ENCODE peak calls at places on chromosomes 5 and 9, in ten cellular contexts. W is gastrocnemius medialis, D is heart left ventricle, Y is HCT116, R is endothelial cell of umbilical vein, N is uterus, P is right lobe of liver, X is IMR-90, T is spleen, O is transverse colon. C is an unnamed sample.
A peak's percentile ranks its signal among the peaks of the same experiment; 100 is the strongest.

GRCh38 chr9:127796899-127797370 is 5.7 kb upstream of the FPGS start:
- DNase-seq in W (no peak), D (no peak), Y (no peak), R (peak; percentile 68), N (no peak), P (no peak), X (peak; percentile 65), T (no peak), O (no peak), C (no peak)

GRCh38 chr5:158877124-158877581 is 222.6 kb downstream of the EBF1 start:
- DNase-seq in W (no peak), D (no peak), Y (no peak), R (no peak), N (no peak), P (no peak), X (no peak), T (no peak), O (no peak), C (peak; percentile 7)

GRCh38 chr9:92463989-92464388 is 18.3 kb downstream of the ASPN start:
- DNase-seq in W (no peak), D (no peak), Y (no peak), R (no peak), N (peak; percentile 56), P (no peak), X (peak; percentile 96), T (no peak), O (no peak), C (no peak)

GRCh38 chr9:119370816-119371215 is 1.6 kb upstream of the BRINP1 start:
- DNase-seq in W (no peak), D (peak; percentile 60), Y (no peak), R (no peak), N (no peak), P (peak; percentile 40), X (peak; percentile 1), T (no peak), O (peak; percentile 7), C (peak; percentile 46)

GRCh38 chr9:111955048-111955447 is 58.4 kb downstream of the UGCG start:
- DNase-seq in W (no peak), D (no peak), Y (no peak), R (no peak), N (no peak), P (no peak), X (no peak), T (no peak), O (no peak), C (no peak)

GRCh38 chr9:81393985-81394811 is 295.1 kb downstream of the TLE1 start:
- DNase-seq in W (no peak), D (no peak), Y (no peak), R (no peak), N (peak; percentile 40), P (peak; percentile 58), X (peak; percentile 61), T (no peak), O (no peak), C (no peak)

GRCh38 chr5:67156976-67157583 is 39.5 kb downstream of the CD180 start:
- DNase-seq in W (no peak), D (no peak), Y (peak; percentile 29), R (peak; percentile 37), N (no peak), P (peak; percentile 25), X (peak; percentile 32), T (peak; percentile 76), O (peak; percentile 45), C (peak; percentile 38)

GRCh38 chr5:173399846-173400245 is 71.6 kb upstream of the STC2 start:
- DNase-seq in W (no peak), D (no peak), Y (no peak), R (no peak), N (no peak), P (no peak), X (peak; percentile 88), T (no peak), O (no peak), C (no peak)

GRCh38 chr9:128881627-128881883 is 195 bp downstream of the KYAT1 start:
- DNase-seq in W (no peak), D (no peak), Y (no peak), R (no peak), N (no peak), P (no peak), X (no peak), T (no peak), O (no peak), C (no peak)

GRCh38 chr9:128884164-128884563 is 2.2 kb downstream of the LRRC8A start:
- DNase-seq in W (no peak), D (no peak), Y (no peak), R (no peak), N (no peak), P (no peak), X (no peak), T (no peak), O (no peak), C (no peak)

GRCh38 chr9:128885376-128885775 is 3.4 kb downstream of the LRRC8A start:
- DNase-seq in W (no peak), D (no peak), Y (no peak), R (no peak), N (no peak), P (no peak), X (no peak), T (no peak), O (no peak), C (no peak)

GRCh38 chr9:128882677-128883590 is 1.0 kb downstream of the LRRC8A start:
- DNase-seq in W (no peak), D (no peak), Y (no peak), R (peak; percentile 49), N (peak; percentile 39), P (no peak), X (no peak), T (peak; percentile 80), O (no peak), C (no peak)

GRCh38 chr9:128881884-128882676 is at the start of the genes KYAT1 and LRRC8A:
- DNase-seq in W (peak; percentile 93), D (peak; percentile 99), Y (peak; percentile 92), R (peak; percentile 96), N (peak; percentile 96), P (peak; percentile 98), X (peak; percentile 93), T (peak; percentile 100), O (peak; percentile 98), C (peak; percentile 96)
- TF ChIP-seq POLR2A in W (peak; percentile 84), D (no peak), Y (peak; percentile 75), R (peak; percentile 98), N (peak; percentile 87), P (peak; percentile 96), X (peak; percentile 95), T (peak; percentile 59), O (no peak), C (peak; percentile 52)

GRCh38 chr5:61926911-61927310 is 379.1 kb upstream of the KIF2A start:
- DNase-seq in W (no peak), D (no peak), Y (no peak), R (no peak), N (no peak), P (no peak), X (no peak), T (no peak), O (no peak), C (no peak)

GRCh38 chr5:61933787-61934626 is 372.0 kb upstream of the KIF2A start:
- DNase-seq in W (no peak), D (no peak), Y (peak; percentile 34), R (peak; percentile 55), N (no peak), P (peak; percentile 37), X (peak; percentile 29), T (no peak), O (peak; percentile 58), C (peak; percentile 86)

GRCh38 chr5:61931236-61931635 is 374.8 kb upstream of the KIF2A start:
- DNase-seq in W (no peak), D (no peak), Y (no peak), R (no peak), N (no peak), P (no peak), X (no peak), T (no peak), O (no peak), C (no peak)
- H3K4me1 ChIP-seq in W (no peaks in the 10 kb centered on the region), D (no peaks in the 10 kb centered on the region), Y (no peaks in the 10 kb centered on the region), R (no peaks in the 10 kb centered on the region), N (no peaks in the 10 kb centered on the region), P (no peaks in the 10 kb centered on the region), X (no peaks in the 10 kb centered on the region), T (no peaks in the 10 kb centered on the region), O (no peaks in the 10 kb centered on the region), C (peaks cover 12% of the 10 kb centered on the region)

DNA sequence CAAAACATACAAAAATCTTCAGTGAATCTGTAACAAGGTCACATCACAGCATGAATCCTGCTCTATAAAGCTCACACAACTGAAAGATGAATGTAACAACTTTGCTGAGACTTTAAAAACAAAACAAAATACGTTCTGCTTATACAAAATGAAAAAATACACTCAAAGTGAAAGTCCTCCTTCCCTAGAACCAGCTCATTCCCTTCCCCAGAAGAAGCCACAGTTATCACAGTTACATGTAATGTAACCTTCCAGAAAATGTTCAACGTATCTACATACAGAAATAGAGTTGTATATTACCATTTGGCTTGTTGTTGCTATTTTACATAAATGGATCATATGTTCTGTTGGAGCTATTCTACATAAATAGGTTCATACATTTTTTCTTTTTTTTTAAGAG is 2.6 kb downstream of the AUH start:
- DNase-seq in W (no peak), D (no peak), Y (no peak), R (no peak), N (no peak), P (no peak), X (no peak), T (no peak), O (no peak), C (no peak)
- TF ChIP-seq CTCF in W (no peak), D (no peak), Y (no peak), R (no peak), N (no peak), P (no peak), X (no peak), T (no peak), O (no peak), C (no peak)

GRCh38 chr9:5611321-5612186 is 17.4 kb upstream of the RIC1 start:
- DNase-seq in W (no peak), D (no peak), Y (no peak), R (no peak), N (no peak), P (no peak), X (no peak), T (no peak), O (no peak), C (no peak)

GRCh38 chr9:5610491-5610890 is 18.4 kb upstream of the RIC1 start:
- DNase-seq in W (no peak), D (no peak), Y (no peak), R (no peak), N (no peak), P (no peak), X (no peak), T (no peak), O (no peak), C (no peak)

GRCh38 chr9:5614192-5614591 is 14.7 kb upstream of the RIC1 start:
- DNase-seq in W (no peak), D (no peak), Y (no peak), R (no peak), N (no peak), P (no peak), X (no peak), T (no peak), O (no peak), C (no peak)

GRCh38 chr9:5612187-5612535 is 16.7 kb upstream of the RIC1 start:
- DNase-seq in W (peak; percentile 61), D (no peak), Y (no peak), R (no peak), N (no peak), P (no peak), X (no peak), T (no peak), O (no peak), C (no peak)

DNA sequence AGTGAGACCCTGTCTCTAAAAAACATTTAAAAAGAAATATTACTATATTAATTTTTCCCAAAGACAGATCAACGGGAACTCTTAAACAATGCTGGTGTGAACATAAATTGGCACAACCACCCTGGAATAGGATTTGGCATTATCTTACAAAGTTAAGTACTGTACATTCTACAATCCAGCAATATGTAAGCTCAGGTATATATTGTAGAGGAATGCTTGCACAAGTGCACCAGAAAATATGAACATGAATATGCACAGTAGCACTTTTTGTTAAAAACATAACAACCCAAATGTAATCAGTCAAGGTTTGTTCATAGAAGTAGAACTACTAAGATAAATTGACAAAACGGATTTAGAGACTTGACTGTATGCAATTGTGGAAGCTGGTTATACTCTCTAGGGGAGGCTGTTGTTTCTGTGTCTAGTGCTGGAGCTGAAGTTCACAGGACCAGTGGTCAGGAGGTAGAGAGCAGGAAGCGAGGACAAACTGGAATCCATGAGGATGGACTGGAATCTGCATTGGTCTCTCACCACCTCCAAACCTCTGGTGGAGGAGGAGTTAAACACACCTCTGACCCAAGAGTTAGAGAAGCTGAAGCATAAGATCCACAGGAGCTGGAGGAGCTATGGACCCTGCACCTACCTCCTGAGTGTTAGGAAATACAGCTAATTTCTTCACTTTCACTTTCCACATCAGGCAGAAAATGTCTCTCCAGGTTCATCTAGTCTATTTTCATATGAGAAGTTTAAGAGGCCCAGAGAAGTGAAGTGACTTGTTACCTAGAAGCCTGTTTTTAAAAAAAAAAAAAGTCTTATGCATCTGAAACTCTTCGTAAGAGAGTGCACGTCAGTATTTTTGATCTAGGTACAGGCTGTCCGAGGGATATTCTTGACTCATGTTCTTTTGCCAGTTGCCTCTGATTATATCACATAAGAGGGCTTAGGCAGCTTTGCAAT is 20.3 kb upstream of the RIC1 start:
- DNase-seq in W (peak; percentile 37), D (no peak), Y (no peak), R (peak; percentile 67), N (no peak), P (no peak), X (no peak), T (no peak), O (no peak), C (no peak)
- TF ChIP-seq POLR2A in W (no peak), D (no peak), Y (no peak), R (no peak), N (no peak), P (no peak), X (no peak), T (no peak), O (no peak), C (no peak)

C was measured in body of pancreas.